ENCODE peak calls at places on chromosomes 13 and 19, in four cellular contexts. One of them, this sample, is unnamed.

GRCh38 chr19:10998045-10998533 is 37.3 kb downstream of the SMARCA4 start:
- DNase-seq in spleen: no peak
- DNase-seq in transverse colon: peak; percentile 48
- DNase-seq in activated naive CD8-positive, alpha-beta T cell treated with anti-CD3 and anti-CD28 coated beads for 36 hours: no peak
- DNase-seq in this sample: peak; percentile 90

GRCh38 chr19:5985098-5985783 is 7.3 kb upstream of the RANBP3 start:
- DNase-seq in spleen: no peak
- DNase-seq in transverse colon: no peak
- DNase-seq in activated naive CD8-positive, alpha-beta T cell treated with anti-CD3 and anti-CD28 coated beads for 36 hours: no peak
- DNase-seq in this sample: no peak

GRCh38 chr13:77729502-77730221 is 32.2 kb downstream of the SLAIN1 start:
- DNase-seq in spleen: no peak
- DNase-seq in transverse colon: no peak
- DNase-seq in activated naive CD8-positive, alpha-beta T cell treated with anti-CD3 and anti-CD28 coated beads for 36 hours: peak; percentile 44
- DNase-seq in this sample: no peak

GRCh38 chr19:44050740-44051653 is 839 bp upstream of the ZNF223 start:
- DNase-seq in spleen: no peak
- DNase-seq in transverse colon: peak; percentile 50
- DNase-seq in activated naive CD8-positive, alpha-beta T cell treated with anti-CD3 and anti-CD28 coated beads for 36 hours: peak; percentile 28
- DNase-seq in this sample: no peak

GRCh38 chr13:73338389-73338788 is 279.6 kb downstream of the KLF5 start:
- DNase-seq in spleen: no peak
- DNase-seq in transverse colon: no peak
- DNase-seq in activated naive CD8-positive, alpha-beta T cell treated with anti-CD3 and anti-CD28 coated beads for 36 hours: no peak
- DNase-seq in this sample: no peak

GRCh38 chr19:4415352-4415751 is 12.9 kb downstream of the CHAF1A start:
- DNase-seq in spleen: no peak
- DNase-seq in transverse colon: no peak
- DNase-seq in activated naive CD8-positive, alpha-beta T cell treated with anti-CD3 and anti-CD28 coated beads for 36 hours: no peak
- DNase-seq in this sample: no peak

GRCh38 chr13:79407349-79407979 is 1.4 kb upstream of the RBM26 start:
- DNase-seq in spleen: no peak
- DNase-seq in transverse colon: no peak
- DNase-seq in activated naive CD8-positive, alpha-beta T cell treated with anti-CD3 and anti-CD28 coated beads for 36 hours: no peak
- DNase-seq in this sample: no peak

GRCh38 chr13:38979891-38980627 is 10.6 kb downstream of the STOML3 start:
- DNase-seq in spleen: no peak
- DNase-seq in transverse colon: peak; percentile 13
- DNase-seq in activated naive CD8-positive, alpha-beta T cell treated with anti-CD3 and anti-CD28 coated beads for 36 hours: no peak
- DNase-seq in this sample: no peak

GRCh38 chr19:41427647-41428480 is 690 bp upstream of the B3GNT8 start:
- DNase-seq in spleen: no peak
- DNase-seq in transverse colon: peak; percentile 45
- DNase-seq in activated naive CD8-positive, alpha-beta T cell treated with anti-CD3 and anti-CD28 coated beads for 36 hours: peak; percentile 21
- DNase-seq in this sample: no peak

This sample was measured in left lobe of liver.